ENCODE peak calls at places on chromosomes 16 and 17, in five cellular contexts. S is A549, P is tibial nerve, C is GM23338, M is sigmoid colon. L is an unnamed sample.

GRCh38 chr17:47230864-47231263 is 21.7 kb downstream of the MYL4 start:
- DNase-seq in S (no peak), P (no peak), C (no peak), M (no peak), L (no peak)

GRCh38 chr17:79875511-79875910 is 36.3 kb upstream of the CBX4 start:
- DNase-seq in S (no peak), P (no peak), C (no peak), M (no peak), L (no peak)

GRCh38 chr17:32746280-32746679 is 130.6 kb downstream of the MYO1D start:
- DNase-seq in S (no peak), P (no peak), C (no peak), M (no peak), L (no peak)

GRCh38 chr16:20300312-20301097 is 26.8 kb downstream of the GP2 start:
- DNase-seq in S (peak), P (no peak), C (peak), M (no peak), L (no peak)

GRCh38 chr17:10614536-10615155 is 42.5 kb downstream of the MYH3 start:
- DNase-seq in S (peak), P (no peak), C (peak), M (no peak), L (no peak)

GRCh38 chr17:3603119-3603869 is 5.9 kb downstream of the TRPV1 start:
- DNase-seq in S (no peak), P (no peak), C (no peak), M (no peak), L (peak)

GRCh38 chr16:64236351-64236750 is 885.5 kb downstream of the CDH11 start:
- DNase-seq in S (no peak), P (no peak), C (no peak), M (no peak), L (no peak)

GRCh38 chr17:81513669-81514484 is 1.3 kb upstream of the ACTG1 start:
- DNase-seq in S (peak), P (peak), C (peak), M (peak), L (peak)

GRCh38 chr16:78413651-78414050 is 314.2 kb downstream of the WWOX start:
- DNase-seq in S (no peak), P (no peak), C (no peak), M (no peak), L (no peak)

GRCh38 chr16:1003551-1004347 is 22.2 kb downstream of the SOX8 start:
- DNase-seq in S (no peak), P (no peak), C (no peak), M (no peak), L (no peak)

GRCh38 chr16:46691720-46692119 is 2.3 kb downstream of the ORC6 start:
- DNase-seq in S (no peak), P (no peak), C (no peak), M (no peak), L (no peak)

GRCh38 chr17:10775740-10776333 is 28.1 kb downstream of the TMEM238L start:
- DNase-seq in S (no peak), P (no peak), C (no peak), M (no peak), L (no peak)

GRCh38 chr17:60170835-60171752 is 21.3 kb downstream of the CA4 start:
- DNase-seq in S (no peak), P (no peak), C (no peak), M (no peak), L (no peak)

GRCh38 chr17:29138184-29138955 is 41.8 kb downstream of the MYO18A start:
- DNase-seq in S (no peak), P (no peak), C (no peak), M (no peak), L (no peak)

GRCh38 chr17:33686171-33686570 is 393.1 kb upstream of the ASIC2 start:
- DNase-seq in S (peak), P (no peak), C (peak), M (no peak), L (no peak)

GRCh38 chr16:4667203-4667983 is 26.0 kb upstream of the NUDT16L1 start:
- DNase-seq in S (no peak), P (no peak), C (no peak), M (no peak), L (no peak)

GRCh38 chr17:38920374-38921291 is 4.8 kb upstream of the LASP1NB start:
- DNase-seq in S (no peak), P (no peak), C (no peak), M (peak), L (no peak)

GRCh38 chr17:56230660-56231059 is 77.4 kb downstream of the ANKFN1 start:
- DNase-seq in S (no peak), P (peak), C (no peak), M (no peak), L (no peak)

GRCh38 chr17:69043098-69043497 is 17.6 kb downstream of the ABCA9 start:
- DNase-seq in S (no peak), P (no peak), C (no peak), M (no peak), L (no peak)

GRCh38 chr17:50064253-50064991 is 8.5 kb downstream of the ITGA3 start:
- DNase-seq in S (peak), P (no peak), C (peak), M (peak), L (peak)

GRCh38 chr16:66143422-66143821 is 223.1 kb upstream of the CDH5 start:
- DNase-seq in S (no peak), P (no peak), C (no peak), M (no peak), L (no peak)

GRCh38 chr16:66250686-66251405 is 115.6 kb upstream of the CDH5 start:
- DNase-seq in S (no peak), P (peak), C (peak), M (peak), L (no peak)

GRCh38 chr17:7261377-7262191 is 694 bp downstream of the CLDN7 start:
- DNase-seq in S (no peak), P (no peak), C (peak), M (no peak), L (no peak)

GRCh38 chr17:65413390-65413789 is 148.1 kb downstream of the AXIN2 start:
- DNase-seq in S (no peak), P (no peak), C (no peak), M (no peak), L (no peak)

GRCh38 chr17:75352079-75352569 is 53.4 kb downstream of the GRB2 start:
- DNase-seq in S (no peak), P (no peak), C (peak), M (no peak), L (no peak)

GRCh38 chr16:68234188-68235104 is 1.5 kb downstream of the ESRP2 start:
- DNase-seq in S (no peak), P (no peak), C (peak), M (peak), L (peak)

GRCh38 chr17:55709440-55709839 is 13.2 kb downstream of the TMEM100 start:
- DNase-seq in S (no peak), P (no peak), C (no peak), M (no peak), L (no peak)

GRCh38 chr17:9036336-9036735 is 15.0 kb downstream of the NTN1 start:
- DNase-seq in S (no peak), P (no peak), C (no peak), M (no peak), L (no peak)

GRCh38 chr17:9028632-9029570 is 7.6 kb downstream of the NTN1 start:
- DNase-seq in S (no peak), P (no peak), C (no peak), M (no peak), L (no peak)

GRCh38 chr17:9032151-9032550 is 10.8 kb downstream of the NTN1 start:
- DNase-seq in S (no peak), P (no peak), C (no peak), M (no peak), L (no peak)

GRCh38 chr17:9035249-9035648 is 13.9 kb downstream of the NTN1 start:
- DNase-seq in S (no peak), P (no peak), C (no peak), M (no peak), L (no peak)

DNA sequence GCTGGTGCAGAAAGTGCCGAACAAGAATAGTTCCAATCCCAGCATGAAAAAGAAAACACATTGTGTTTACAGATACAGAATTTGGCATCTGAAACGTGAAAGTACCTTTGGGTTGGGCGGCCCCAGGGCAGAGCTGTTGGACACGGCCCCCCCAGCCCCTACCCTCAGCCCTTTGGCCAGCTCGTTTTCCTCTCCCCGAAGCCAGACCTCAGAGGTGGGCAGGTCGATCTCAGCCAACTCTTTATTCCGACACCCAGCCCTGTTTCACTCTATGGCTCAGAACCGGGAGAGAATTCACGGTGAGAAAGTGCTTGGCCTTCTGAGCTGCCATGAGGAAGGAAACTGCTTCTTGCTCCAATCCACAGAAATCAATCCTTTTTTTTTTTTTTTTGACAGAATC is 11.3 kb downstream of the NTN1 start:
- DNase-seq in S (no peak), P (no peak), C (no peak), M (no peak), L (no peak)
- H3K27ac ChIP-seq in S (no peak), P (no peak), C (no peak), M (peak), L (no peak)

GRCh38 chr17:61877837-61878236 is 14.5 kb upstream of the BRIP1 start:
- DNase-seq in S (no peak), P (no peak), C (no peak), M (no peak), L (no peak)

GRCh38 chr17:61875804-61876203 is 12.5 kb upstream of the BRIP1 start:
- DNase-seq in S (no peak), P (no peak), C (no peak), M (no peak), L (no peak)

GRCh38 chr17:61875285-61875684 is 12.0 kb upstream of the BRIP1 start:
- DNase-seq in S (no peak), P (no peak), C (no peak), M (no peak), L (no peak)

GRCh38 chr17:61872099-61872498 is 8.8 kb upstream of the BRIP1 start:
- DNase-seq in S (no peak), P (no peak), C (no peak), M (no peak), L (no peak)

GRCh38 chr17:61874075-61874474 is 10.7 kb upstream of the BRIP1 start:
- DNase-seq in S (no peak), P (no peak), C (no peak), M (no peak), L (no peak)
- H3K4me3 ChIP-seq in S (no peak), P (no peak), C (no peak), M (no peak), L (no peak)

DNA sequence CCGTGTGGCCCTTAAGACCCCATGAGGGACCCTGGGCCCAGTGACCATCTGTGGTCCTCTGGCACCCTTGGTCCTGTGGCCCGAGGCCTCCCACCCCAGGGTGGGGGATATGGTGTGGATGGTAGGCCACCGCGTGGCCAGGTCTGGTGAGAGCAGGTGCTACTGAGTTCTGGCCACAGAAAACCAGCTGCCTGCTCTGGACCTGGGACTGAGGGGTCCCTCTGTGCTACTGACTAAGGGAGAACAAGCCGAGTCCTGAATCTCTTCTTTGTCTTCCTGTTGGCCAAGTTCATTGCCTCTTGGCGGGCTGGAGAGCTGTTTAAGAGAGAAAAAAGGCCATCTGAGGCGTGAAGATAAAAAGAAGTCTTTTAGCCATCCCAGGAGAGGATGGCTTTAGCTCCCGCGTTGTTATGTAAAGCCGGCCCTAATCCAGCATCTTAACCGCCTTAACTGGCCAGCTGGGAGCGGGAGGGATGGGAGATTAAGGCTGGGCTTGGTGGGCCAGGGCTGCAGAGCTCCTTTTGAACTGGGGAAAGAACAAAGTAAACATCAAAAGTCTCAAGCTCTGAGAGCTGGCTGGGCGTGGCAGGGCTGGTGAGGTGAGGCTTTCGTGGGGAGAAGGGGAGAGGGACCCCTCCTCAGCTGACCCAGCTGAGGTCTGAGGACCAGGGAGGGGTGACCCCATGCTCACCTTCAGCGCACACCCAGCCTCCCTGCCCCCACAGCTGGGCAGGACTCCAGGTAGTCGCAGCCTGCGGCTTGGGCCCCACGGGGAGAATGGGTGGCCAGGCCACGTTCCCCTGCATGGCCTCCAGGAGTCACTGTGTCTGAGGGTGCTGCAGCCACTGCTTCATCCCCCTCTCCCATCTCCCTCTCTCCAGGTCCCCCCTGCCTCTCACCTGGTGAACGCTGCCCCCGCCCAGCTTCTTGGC is 62.4 kb downstream of the NKD1 start:
- DNase-seq in S (no peak), P (no peak), C (peak), M (no peak), L (no peak)
- TF ChIP-seq CTCF in S (no peak), P (no peak), C (peak), M (no peak), L (no peak)

DNA sequence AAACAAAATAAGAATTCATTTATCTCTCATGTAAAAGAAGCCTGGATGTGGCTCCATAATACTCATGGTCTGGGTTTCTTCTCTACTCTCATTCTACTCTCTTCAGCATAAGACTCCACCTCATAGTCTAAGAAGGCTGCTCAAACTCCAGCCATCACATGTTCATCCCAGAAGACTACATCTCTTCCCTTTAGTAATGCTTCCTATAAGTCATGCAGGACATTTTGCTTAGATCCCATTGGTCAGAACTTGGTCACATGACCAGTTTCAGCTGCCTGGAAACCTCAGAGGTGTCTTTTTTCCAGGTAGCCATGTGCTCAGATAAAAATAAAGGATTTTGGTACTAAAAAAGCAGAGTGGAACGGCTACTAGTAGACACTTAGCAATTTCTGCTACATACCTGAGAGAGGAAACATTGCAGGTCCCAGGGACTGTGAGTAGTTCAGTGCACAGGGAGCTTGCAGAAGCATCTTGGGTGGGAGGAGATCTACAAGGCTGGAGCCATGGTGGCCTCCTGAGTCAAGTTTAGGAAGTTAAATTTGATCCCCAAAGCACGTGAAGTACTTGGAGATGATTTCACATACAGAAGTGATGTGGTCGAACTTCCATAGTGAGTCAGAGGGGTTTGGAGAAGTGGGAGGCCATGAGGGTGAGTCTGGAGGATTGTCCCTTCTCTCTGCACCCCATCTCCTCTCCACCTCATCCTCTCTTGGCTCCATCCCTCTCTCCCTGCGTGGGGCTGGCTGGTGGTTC is 110.2 kb downstream of the CCDC182 start:
- DNase-seq in S (no peak), P (no peak), C (no peak), M (no peak), L (no peak)
- H3K27ac ChIP-seq in S (no peak), P (no peak), C (no peak), M (no peak), L (no peak)

DNA sequence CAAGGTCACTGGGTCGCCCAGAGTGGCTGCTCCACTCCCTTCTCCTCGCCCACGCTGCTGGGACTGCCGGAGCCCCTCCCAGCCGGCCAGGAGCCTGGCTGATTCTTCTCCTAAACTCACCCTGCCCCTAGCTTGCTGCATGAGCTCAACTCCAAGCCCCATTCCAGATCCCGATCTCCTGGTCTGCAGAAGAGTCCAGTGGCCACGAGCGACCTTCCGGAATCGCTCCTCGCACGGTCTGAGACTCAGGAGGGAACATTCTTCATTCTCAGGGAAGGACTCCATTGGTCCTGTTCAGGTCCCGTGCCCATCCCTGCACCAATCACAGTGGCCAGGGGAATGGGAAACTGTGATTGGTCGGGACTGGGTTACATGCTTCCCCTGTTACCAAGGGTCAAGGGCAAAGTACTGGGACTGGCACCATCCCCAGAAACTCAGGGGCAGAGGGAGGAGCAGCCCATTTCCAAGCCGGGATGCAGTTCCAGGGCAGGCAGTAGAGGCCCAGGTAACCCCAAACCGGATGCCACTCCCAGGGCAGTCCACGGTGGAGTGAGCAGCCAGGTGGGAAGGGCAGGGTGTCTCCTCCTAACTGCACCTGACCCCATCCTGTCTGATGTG is 24.5 kb upstream of the CIBAR2 start:
- DNase-seq in S (no peak), P (no peak), C (peak), M (peak), L (no peak)
- H3K4me3 ChIP-seq in S (no peak), P (peak), C (no peak), M (peak), L (no peak)

DNA sequence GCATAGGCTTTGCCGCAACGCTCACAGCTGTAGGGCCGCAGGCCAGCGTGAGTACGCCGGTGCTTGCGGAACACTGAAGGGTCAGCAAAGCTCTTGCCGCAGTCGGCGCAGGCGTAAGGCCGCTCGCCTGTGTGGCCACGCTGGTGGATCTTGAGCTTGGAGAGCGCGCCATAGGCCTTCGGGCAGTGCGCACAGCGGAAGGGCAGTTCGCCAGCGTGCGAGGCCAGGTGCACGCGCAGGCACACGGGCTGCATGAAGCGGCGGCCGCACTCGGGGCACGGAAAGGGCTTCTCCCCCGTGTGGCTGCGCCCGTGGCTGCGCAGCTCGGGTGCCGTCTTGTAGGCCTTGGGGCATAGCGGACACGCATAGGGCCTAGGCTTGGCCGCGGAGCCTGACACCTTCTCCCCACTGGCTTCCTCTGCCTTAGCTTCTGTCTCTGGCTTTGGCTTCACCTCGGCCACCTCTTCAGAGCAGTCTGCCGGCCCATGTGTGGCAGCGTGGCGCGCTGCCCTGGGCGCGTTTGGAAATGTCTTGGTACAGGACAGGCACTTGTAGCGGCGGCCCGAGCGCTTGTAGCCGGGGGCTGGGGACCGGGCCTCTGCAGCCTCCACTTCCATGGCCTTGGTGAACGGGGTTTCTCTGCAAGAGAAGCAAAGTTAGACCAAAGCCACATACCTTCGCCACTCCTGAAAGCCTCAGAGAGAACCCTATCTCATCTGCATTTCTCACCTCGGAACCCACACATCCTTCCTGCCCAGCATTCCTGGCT is 10.0 kb downstream of the ZNF668 start:
- DNase-seq in S (no peak), P (no peak), C (no peak), M (no peak), L (no peak)
- TF ChIP-seq CTCF in S (no peak), P (no peak), C (no peak), M (no peak), L (no peak)

GRCh38 chr17:78323821-78324390 is 36.0 kb downstream of the SOCS3 start:
- DNase-seq in S (no peak), P (no peak), C (no peak), M (peak), L (no peak)

GRCh38 chr17:78322858-78323455 is 36.9 kb downstream of the SOCS3 start:
- DNase-seq in S (no peak), P (peak), C (no peak), M (peak), L (no peak)

GRCh38 chr17:78322327-78322857 is 37.5 kb downstream of the SOCS3 start:
- DNase-seq in S (no peak), P (no peak), C (no peak), M (no peak), L (no peak)

GRCh38 chr17:78325076-78325712 is 34.7 kb downstream of the SOCS3 start:
- DNase-seq in S (no peak), P (no peak), C (no peak), M (peak), L (no peak)

GRCh38 chr17:78324391-78325075 is 35.3 kb downstream of the SOCS3 start:
- DNase-seq in S (no peak), P (peak), C (peak), M (peak), L (no peak)
- H3K27ac ChIP-seq in S (peak), P (peak), C (no peak), M (peak), L (no peak)

GRCh38 chr16:24255446-24256352 is at the start of gene CACNG3:
- DNase-seq in S (peak), P (no peak), C (peak), M (no peak), L (peak)
- H3K4me3 ChIP-seq in S (no peak), P (no peak), C (peak), M (no peak), L (no peak)